ENCODE peak calls at places on chromosomes 11 and 22, in ten cellular contexts. N is left lung, K is right lobe of liver, B is Peyer's patch, Z is A549, U is foreskin fibroblast, H is testis, E is AG09309, O is IMR-90, A is esophagus muscularis mucosa. J is an unnamed sample.

GRCh38 chr22:40008726-40009125 is 14.0 kb downstream of the FAM83F start:
- DNase-seq in O (peak; percentile 11), K (no peak), Z (no peak), U (no peak), B (no peak), A (no peak), N (no peak), H (no peak), E (no peak), J (peak; percentile 40)

GRCh38 chr11:129368889-129369672 is 6.6 kb upstream of the BARX2 start:
- DNase-seq in H (no peak), O (no peak), K (no peak), E (no peak), B (no peak), U (no peak), N (no peak), Z (no peak), A (no peak), J (no peak)

GRCh38 chr11:2378527-2379210 is 1.6 kb downstream of the CD81 start:
- DNase-seq in N (peak; percentile 77), H (no peak), B (peak; percentile 27), A (no peak), U (peak; percentile 91), O (peak; percentile 69), E (no peak), Z (no peak), K (peak; percentile 28), J (peak; percentile 48)

GRCh38 chr11:111097191-111097590 is 148.3 kb upstream of the POU2AF2 start:
- DNase-seq in K (peak; percentile 40), Z (peak; percentile 7), O (peak; percentile 62), A (no peak), U (peak; percentile 66), B (peak; percentile 31), H (peak; percentile 85), N (peak; percentile 73), E (no peak), J (peak; percentile 63)

GRCh38 chr11:101914349-101914736 is 467 bp upstream of the CEP126 start:
- DNase-seq in K (no peak), A (no peak), U (peak; percentile 68), N (no peak), H (no peak), B (no peak), Z (no peak), E (peak; percentile 13), O (peak; percentile 49), J (peak; percentile 75)

GRCh38 chr22:37894939-37895670 is 11.0 kb upstream of the MICALL1 start:
- DNase-seq in N (no peak), B (no peak), A (no peak), E (no peak), H (no peak), O (no peak), Z (no peak), K (no peak), U (no peak), J (no peak)

GRCh38 chr22:22111267-22111751 is 128.7 kb upstream of the TOP3B start:
- DNase-seq in H (no peak), E (no peak), A (no peak), B (peak; percentile 39), U (peak; percentile 59), O (peak; percentile 95), N (no peak), Z (peak; percentile 42), K (no peak), J (peak; percentile 81)

GRCh38 chr11:61107888-61108287 is 5.6 kb downstream of the CD5 start:
- DNase-seq in O (no peak), B (no peak), U (no peak), A (no peak), Z (no peak), E (no peak), N (no peak), H (no peak), K (no peak), J (no peak)

GRCh38 chr11:43681543-43681942 is 1.0 kb downstream of the HSD17B12 start:
- DNase-seq in N (no peak), E (no peak), K (no peak), H (no peak), A (no peak), Z (peak; percentile 40), B (no peak), O (peak; percentile 30), U (peak; percentile 16), J (peak; percentile 35)

GRCh38 chr22:45527456-45527855 is 24.8 kb downstream of the FBLN1 start:
- DNase-seq in E (no peak), O (no peak), H (no peak), N (no peak), A (no peak), U (no peak), Z (no peak), K (no peak), B (no peak), J (no peak)

GRCh38 chr11:37748641-37749040 is 1150.6 kb upstream of the RAG2 start:
- DNase-seq in A (no peak), N (no peak), Z (no peak), U (no peak), K (no peak), B (no peak), H (no peak), E (no peak), O (no peak), J (no peak)

GRCh38 chr11:9851366-9851765 is 187.5 kb downstream of the SWAP70 start:
- DNase-seq in Z (no peak), U (no peak), K (no peak), E (peak; percentile 78), H (no peak), N (no peak), O (peak; percentile 41), A (no peak), B (no peak), J (peak; percentile 88)

GRCh38 chr22:47352920-47353700 is 590.7 kb downstream of the TBC1D22A start:
- DNase-seq in N (peak; percentile 42), O (no peak), A (no peak), U (no peak), H (peak; percentile 12), B (no peak), K (no peak), E (no peak), Z (no peak), J (no peak)

GRCh38 chr22:32723632-32724031 is 77.9 kb upstream of the TIMP3 start:
- DNase-seq in H (peak; percentile 70), A (no peak), K (peak; percentile 64), E (peak; percentile 80), Z (no peak), U (peak; percentile 93), B (peak; percentile 20), O (peak; percentile 96), N (peak; percentile 90), J (peak; percentile 95)

GRCh38 chr11:10317776-10318526 is 13.1 kb downstream of the ADM start:
- DNase-seq in H (no peak), A (no peak), N (no peak), B (no peak), E (no peak), Z (no peak), K (no peak), U (no peak), O (no peak), J (no peak)

GRCh38 chr11:71209656-71210055 is 42.7 kb downstream of the SHANK2 start:
- DNase-seq in K (no peak), Z (no peak), E (no peak), U (no peak), B (no peak), O (no peak), N (no peak), A (no peak), H (no peak), J (no peak)

GRCh38 chr22:45880732-45881523 is 96.0 kb downstream of the WNT7B start:
- DNase-seq in U (peak; percentile 19), K (peak; percentile 13), A (no peak), O (no peak), H (no peak), E (no peak), B (no peak), N (peak; percentile 75), Z (no peak), J (no peak)

DNA sequence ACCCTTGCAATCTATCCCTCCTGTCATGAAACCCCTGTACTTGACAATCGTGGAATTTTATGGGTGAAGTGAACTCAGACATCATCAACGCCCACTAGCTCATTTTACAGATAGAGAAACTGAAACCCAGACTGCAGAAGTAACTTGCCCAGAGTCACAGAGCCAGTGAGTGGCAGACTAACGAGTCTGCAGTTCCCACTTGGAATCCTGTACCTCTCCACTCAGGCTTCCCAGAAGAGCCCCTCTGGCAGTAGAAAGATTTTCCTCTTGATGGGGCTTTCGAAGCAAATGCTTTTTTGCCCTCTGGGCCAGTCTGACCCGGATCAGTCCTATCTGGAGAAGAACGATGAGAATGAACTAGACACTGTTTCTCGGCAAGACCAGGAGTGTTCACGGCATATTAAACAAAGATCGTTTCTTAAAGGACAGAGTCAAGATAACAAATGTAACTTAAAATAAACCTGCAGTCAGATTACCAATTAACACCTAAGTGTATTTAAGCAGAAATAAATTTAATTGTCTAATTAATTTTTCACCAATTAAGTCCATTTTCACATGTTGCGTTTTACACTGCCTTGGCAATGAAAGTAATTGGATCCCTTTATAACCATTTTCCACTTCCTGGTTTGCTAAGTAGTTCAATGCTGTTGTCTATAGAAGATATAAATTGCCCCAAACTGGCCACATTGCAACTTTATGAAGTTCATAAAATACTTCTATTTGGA is 61.3 kb upstream of the CREB3L1 start:
- DNase-seq in E (no peak), N (no peak), A (no peak), K (no peak), H (no peak), U (peak; percentile 22), Z (no peak), B (no peak), O (peak; percentile 33), J (no peak)
- H3K4me3 ChIP-seq in E (peak overlapping the region; percentile 41), N (peak overlapping the region; percentile 25), A (peak overlapping the region; percentile 37), K (no peak overlapping the region), H (no peak overlapping the region), U (peak overlapping the region; percentile 15), Z (no peak overlapping the region), B (peak overlapping the region; percentile 38), O (peak overlapping the region; percentile 39), J (no peak overlapping the region)

DNA sequence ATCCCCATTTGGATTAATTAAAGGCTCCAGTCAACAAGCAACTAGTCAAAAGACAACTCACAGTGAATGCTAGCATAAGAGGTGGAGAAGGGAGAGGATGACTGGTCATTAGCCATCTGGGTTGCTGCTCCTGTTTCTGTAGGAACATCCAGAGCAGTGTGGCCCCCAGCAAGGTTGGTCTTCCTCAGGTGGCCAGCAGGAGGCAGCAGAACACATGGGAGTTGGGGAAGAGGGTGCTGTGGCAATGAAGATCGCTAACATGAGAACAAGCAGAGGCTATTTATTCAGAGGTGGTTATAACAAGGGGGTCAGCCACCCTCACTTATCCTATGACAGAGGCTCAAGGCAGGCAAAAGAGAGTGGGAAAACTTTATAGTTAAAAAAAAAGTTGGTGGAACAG is 21.3 kb downstream of the IZUMO1R start:
- DNase-seq in U (peak; percentile 19), B (no peak), K (peak; percentile 30), E (no peak), O (peak; percentile 19), A (no peak), H (no peak), Z (peak; percentile 50), N (no peak), J (peak; percentile 70)
- TF ChIP-seq CTCF in U (peak; percentile 47), B (no peak), K (peak; percentile 23), E (peak; percentile 58), O (peak; percentile 30), A (no peak), H (no peak), Z (peak; percentile 31), N (peak; percentile 22), J (peak; percentile 81)

GRCh38 chr22:42432020-42432596 is at the start of gene NFAM1:
- DNase-seq in N (peak; percentile 95), E (no peak), B (peak; percentile 34), U (no peak), Z (no peak), H (no peak), K (peak; percentile 68), O (no peak), A (no peak), J (no peak)
- H3K4me3 ChIP-seq in N (peak within 1 kb of the TSS; percentile 8), E (no peak within 1 kb of the TSS), B (peak within 1 kb of the TSS; percentile 27), U (no peak within 1 kb of the TSS), Z (no peak within 1 kb of the TSS), H (no peak within 1 kb of the TSS), K (no peak within 1 kb of the TSS), O (no peak within 1 kb of the TSS), A (peak within 1 kb of the TSS; percentile 25), J (no peak within 1 kb of the TSS)

GRCh38 chr11:57896641-57897145 is 127.0 kb upstream of the OR9Q1 start:
- DNase-seq in E (no peak), Z (no peak), O (peak; percentile 1), A (peak; percentile 45), N (no peak), B (no peak), H (no peak), K (no peak), U (no peak), J (no peak)
- TF ChIP-seq CTCF in E (no peak), Z (no peak), O (no peak), A (no peak), N (no peak), B (no peak), H (no peak), K (no peak), U (no peak), J (no peak)